ENCODE peak calls at places on chromosome 6, in six cellular contexts. G, J, V, I, R and Y are unnamed samples.

GRCh38 chr6:18823782-18824386 is 436.7 kb downstream of the RNF144B start:
- DNase-seq in R (no peak), I (peak; percentile 94), G (peak; percentile 58), V (peak; percentile 23), J (peak; percentile 6), Y (no peak)

GRCh38 chr6:170076466-170077165 is 214.3 kb downstream of the DLL1 start:
- DNase-seq in G (no peak), R (no peak), V (no peak), I (peak; percentile 33), J (no peak), Y (no peak)

GRCh38 chr6:125584468-125584939 is 164.9 kb upstream of the HEY2 start:
- DNase-seq in J (no peak), I (peak; percentile 93), R (no peak), G (peak; percentile 35), V (peak; percentile 79), Y (no peak)

GRCh38 chr6:142416179-142416578 is 114.4 kb downstream of the ADGRG6 start:
- DNase-seq in V (peak; percentile 62), I (no peak), R (no peak), G (no peak), J (peak; percentile 95), Y (no peak)

GRCh38 chr6:156976144-156977088 is 199.2 kb downstream of the ARID1B start:
- DNase-seq in R (no peak), G (no peak), V (no peak), J (peak; percentile 51), I (peak; percentile 48), Y (no peak)

GRCh38 chr6:101435028-101435427 is 41.5 kb downstream of the GRIK2 start:
- DNase-seq in R (no peak), V (no peak), I (no peak), J (no peak), G (no peak), Y (no peak)

GRCh38 chr6:134175532-134176282 is 123.3 kb upstream of the SLC2A12 start:
- DNase-seq in J (peak; percentile 87), G (no peak), R (peak; percentile 45), I (peak; percentile 88), V (peak; percentile 51), Y (no peak)

GRCh38 chr6:168737481-168737880 is 296.5 kb downstream of the SMOC2 start:
- DNase-seq in I (no peak), J (peak; percentile 19), V (peak; percentile 20), G (no peak), R (no peak), Y (no peak)

GRCh38 chr6:150527100-150527499 is 72.6 kb upstream of the PLEKHG1 start:
- DNase-seq in G (no peak), J (no peak), I (no peak), R (no peak), V (peak; percentile 46), Y (no peak)

GRCh38 chr6:147135211-147135672 is 69.0 kb upstream of the STXBP5 start:
- DNase-seq in G (no peak), R (no peak), I (no peak), V (peak; percentile 92), J (peak; percentile 92), Y (no peak)

GRCh38 chr6:79158856-79159516 is 75.5 kb downstream of the HMGN3 start:
- DNase-seq in G (no peak), J (no peak), I (no peak), V (peak; percentile 47), R (no peak), Y (no peak)

GRCh38 chr6:35218021-35218420 is 4.3 kb downstream of the SCUBE3 start:
- DNase-seq in V (peak; percentile 46), R (no peak), I (no peak), J (peak; percentile 37), G (no peak), Y (no peak)

GRCh38 chr6:121405306-121405705 is 30.1 kb upstream of the GJA1 start:
- DNase-seq in G (no peak), V (no peak), I (no peak), R (no peak), J (no peak), Y (no peak)

GRCh38 chr6:22952076-22952475 is 382.7 kb downstream of the HDGFL1 start:
- DNase-seq in I (no peak), J (no peak), V (no peak), R (no peak), G (no peak), Y (no peak)

GRCh38 chr6:106908386-106908840 is 66.1 kb downstream of the CD24 start:
- DNase-seq in G (no peak), I (no peak), V (peak; percentile 89), J (no peak), R (no peak), Y (no peak)

GRCh38 chr6:80259113-80259512 is 152.6 kb downstream of the BCKDHB start:
- DNase-seq in I (no peak), V (no peak), G (no peak), J (no peak), R (no peak), Y (no peak)

GRCh38 chr6:73797861-73798260 is 101.9 kb downstream of the CD109 start:
- DNase-seq in J (no peak), G (no peak), I (no peak), V (peak; percentile 37), R (no peak), Y (no peak)

GRCh38 chr6:89792881-89793280 is 26.7 kb downstream of the MDN1 start:
- DNase-seq in G (no peak), J (no peak), V (peak; percentile 52), I (peak; percentile 75), R (no peak), Y (peak; percentile 33)

GRCh38 chr6:44072959-44073611 is 54.2 kb downstream of the MRPL14 start:
- DNase-seq in G (peak; percentile 89), V (peak; percentile 67), R (no peak), J (peak; percentile 73), I (peak; percentile 92), Y (peak; percentile 94)

GRCh38 chr6:71199796-71200195 is 88.8 kb upstream of the OGFRL1 start:
- DNase-seq in J (no peak), I (no peak), R (no peak), G (no peak), V (no peak), Y (no peak)

GRCh38 chr6:31739639-31740396 is at the start of gene MSH5:
- DNase-seq in V (peak; percentile 98), J (peak; percentile 98), G (peak; percentile 95), I (peak; percentile 100), R (peak; percentile 94), Y (peak; percentile 96)

GRCh38 chr6:151749341-151749740 is 58.1 kb upstream of the ESR1 start:
- DNase-seq in R (no peak), G (no peak), J (no peak), V (no peak), I (no peak), Y (no peak)

GRCh38 chr6:139369068-139369467 is 5.4 kb downstream of the CITED2 start:
- DNase-seq in I (peak; percentile 76), V (no peak), G (no peak), R (no peak), J (no peak), Y (no peak)

GRCh38 chr6:97240222-97240621 is 42.8 kb downstream of the MMS22L start:
- DNase-seq in R (no peak), J (peak; percentile 37), I (no peak), V (peak; percentile 80), G (no peak), Y (no peak)

GRCh38 chr6:16372029-16372776 is 133.8 kb downstream of the GMPR start:
- DNase-seq in J (no peak), G (no peak), V (no peak), I (no peak), R (no peak), Y (no peak)

GRCh38 chr6:78993955-78994354 is 84.1 kb downstream of the PHIP start:
- DNase-seq in R (no peak), V (no peak), J (no peak), I (no peak), G (no peak), Y (no peak)

GRCh38 chr6:133551847-133552331 is 310.7 kb downstream of the EYA4 start:
- DNase-seq in J (peak; percentile 98), R (no peak), G (no peak), V (peak; percentile 71), I (peak; percentile 50), Y (no peak)

GRCh38 chr6:132731086-132731485 is 17.2 kb upstream of the VNN1 start:
- DNase-seq in R (no peak), V (peak; percentile 45), J (no peak), I (no peak), G (no peak), Y (no peak)

GRCh38 chr6:1604991-1605821 is 4.5 kb upstream of the FOXC1 start:
- DNase-seq in I (peak; percentile 78), V (no peak), G (peak; percentile 50), R (no peak), J (no peak), Y (no peak)

GRCh38 chr6:105259912-105260889 is 80.4 kb upstream of the POPDC3 start:
- DNase-seq in G (no peak), J (peak; percentile 43), R (no peak), V (no peak), I (no peak), Y (no peak)

GRCh38 chr6:390914-391558 is 516 bp upstream of the IRF4 start:
- DNase-seq in I (peak; percentile 81), V (no peak), R (no peak), J (peak; percentile 21), G (no peak), Y (no peak)
- TF ChIP-seq CTCF in I (peak; percentile 31), V (no peak), R (no peak), J (peak; percentile 11), G (no peak), Y (no peak)

DNA sequence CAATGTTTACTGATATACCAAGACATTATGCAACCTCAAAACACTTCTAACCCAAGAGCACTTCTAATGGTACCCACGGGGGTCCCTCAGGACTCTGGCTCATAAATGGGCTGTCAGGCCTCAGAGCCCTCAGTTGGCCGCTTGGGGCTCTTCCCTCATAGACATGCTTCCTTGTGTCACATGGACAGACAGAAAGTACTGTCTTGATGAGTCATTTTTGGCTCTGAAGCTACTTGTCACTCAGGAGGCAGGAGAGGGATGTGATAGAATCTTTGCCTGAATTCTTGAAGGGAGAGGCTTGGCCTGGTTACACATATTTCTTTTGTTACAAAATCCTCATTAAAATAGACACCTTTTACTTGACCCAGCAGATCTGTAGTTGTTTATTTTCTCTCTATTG is 15.1 kb upstream of the EDN1 start:
- DNase-seq in J (no peak), I (no peak), G (no peak), V (no peak), R (no peak), Y (no peak)
- TF ChIP-seq CTCF in J (no peak), I (no peak), G (no peak), V (no peak), R (no peak), Y (no peak)

DNA sequence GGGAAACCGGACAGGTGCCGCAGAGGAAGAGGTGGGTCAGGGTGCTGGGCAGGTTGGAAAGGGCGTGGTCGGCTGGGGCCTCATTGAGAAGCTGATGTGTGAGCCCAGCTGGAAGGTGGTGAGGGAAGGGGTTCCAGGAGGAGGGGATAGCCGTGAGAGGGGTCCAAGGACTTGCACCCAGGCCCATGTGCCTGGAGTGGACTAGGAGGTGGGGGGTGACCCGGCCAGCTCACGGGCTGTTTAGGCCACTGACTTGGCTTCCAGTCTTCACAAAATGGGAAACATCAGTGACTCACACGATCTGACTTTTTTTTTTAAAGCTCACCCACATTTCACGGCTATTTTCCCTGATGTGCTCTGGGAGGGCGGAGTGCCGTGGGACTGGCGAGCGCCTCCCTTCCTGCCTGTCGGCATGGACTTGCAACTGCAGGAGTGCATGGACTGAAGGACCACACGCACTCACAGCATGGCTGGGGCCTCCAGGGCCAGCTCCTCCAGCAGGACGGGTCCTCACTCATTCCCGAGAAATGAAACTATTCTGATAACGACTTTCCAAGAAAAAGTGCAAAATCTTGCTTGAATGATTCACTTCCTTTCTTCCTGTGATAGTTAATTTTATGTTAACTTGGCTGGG is 13.5 kb upstream of the PDE10A start:
- DNase-seq in R (no peak), G (no peak), V (no peak), J (peak; percentile 92), I (no peak), Y (no peak)
- TF ChIP-seq CTCF in R (no peak), G (no peak), V (no peak), J (peak; percentile 63), I (peak; percentile 36), Y (no peak)

GRCh38 chr6:28399370-28400121 is at the start of gene ZSCAN12:
- DNase-seq in G (peak; percentile 78), V (peak; percentile 49), I (peak; percentile 95), J (peak; percentile 90), R (peak; percentile 37), Y (peak; percentile 34)
- TF ChIP-seq CTCF in G (peak; percentile 46), V (peak; percentile 78), I (peak; percentile 83), J (peak; percentile 45), R (no peak), Y (peak; percentile 23)